ENCODE peak calls at places on chromosomes 16 and 17, in ten cellular contexts. J, G, B, E, N, D, Q, K, F and H are unnamed samples.

GRCh38 chr16:53960954-53961616 is 257.1 kb downstream of the FTO start:
- DNase-seq in J (no peak), G (no peak), B (peak; percentile 13), E (no peak), N (no peak), D (no peak), Q (no peak), K (no peak), F (no peak), H (no peak)

GRCh38 chr16:8828541-8829165 is 31.0 kb downstream of the PMM2 start:
- DNase-seq in J (no peak), G (no peak), B (no peak), E (no peak), N (no peak), D (no peak), Q (no peak), K (no peak), F (no peak), H (no peak)

GRCh38 chr17:4530799-4531730 is 24.1 kb downstream of the MYBBP1A start:
- DNase-seq in J (no peak), G (no peak), B (no peak), E (no peak), N (no peak), D (peak; percentile 64), Q (no peak), K (no peak), F (no peak), H (no peak)

GRCh38 chr17:1942666-1943431 is 82.3 kb downstream of the RTN4RL1 start:
- DNase-seq in J (no peak), G (no peak), B (no peak), E (no peak), N (no peak), D (no peak), Q (no peak), K (no peak), F (no peak), H (no peak)

GRCh38 chr16:70687172-70687531 is 1.3 kb upstream of the MTSS2 start:
- DNase-seq in J (peak; percentile 63), G (no peak), B (no peak), E (no peak), N (no peak), D (peak; percentile 32), Q (no peak), K (no peak), F (no peak), H (no peak)

GRCh38 chr17:48488548-48489106 is 42.2 kb downstream of the HOXB1 start:
- DNase-seq in J (no peak), G (no peak), B (peak; percentile 31), E (no peak), N (no peak), D (no peak), Q (no peak), K (no peak), F (no peak), H (peak; percentile 42)

GRCh38 chr16:65875362-65876199 is 490.9 kb upstream of the CDH5 start:
- DNase-seq in J (no peak), G (no peak), B (no peak), E (no peak), N (no peak), D (no peak), Q (peak; percentile 55), K (no peak), F (no peak), H (no peak)

GRCh38 chr16:11396241-11397048 is 51.2 kb downstream of the RMI2 start:
- DNase-seq in J (peak; percentile 87), G (peak; percentile 83), B (peak; percentile 86), E (peak; percentile 87), N (peak; percentile 76), D (peak; percentile 80), Q (peak; percentile 87), K (peak; percentile 82), F (peak; percentile 63), H (peak; percentile 88)

GRCh38 chr17:78946631-78947030 is 21.4 kb upstream of the TIMP2 start:
- DNase-seq in J (no peak), G (no peak), B (no peak), E (no peak), N (no peak), D (no peak), Q (no peak), K (no peak), F (no peak), H (no peak)

GRCh38 chr17:30290696-30291570 is 811 bp downstream of the BLMH start:
- DNase-seq in J (no peak), G (peak; percentile 60), B (peak; percentile 60), E (peak; percentile 23), N (peak; percentile 50), D (peak; percentile 52), Q (peak; percentile 79), K (peak; percentile 45), F (peak; percentile 20), H (peak; percentile 52)

GRCh38 chr17:16513858-16514257 is 21.9 kb upstream of the LRRC75A start:
- DNase-seq in J (no peak), G (no peak), B (no peak), E (no peak), N (no peak), D (no peak), Q (no peak), K (no peak), F (no peak), H (no peak)

GRCh38 chr17:27326051-27326450 is 32.1 kb downstream of the WSB1 start:
- DNase-seq in J (no peak), G (no peak), B (no peak), E (no peak), N (no peak), D (no peak), Q (no peak), K (no peak), F (no peak), H (no peak)

GRCh38 chr17:58232707-58233156 is 5.7 kb upstream of the LPO start:
- DNase-seq in J (no peak), G (no peak), B (no peak), E (no peak), N (no peak), D (no peak), Q (no peak), K (no peak), F (no peak), H (no peak)

GRCh38 chr17:11511696-11512095 is 86.6 kb upstream of the DNAH9 start:
- DNase-seq in J (no peak), G (no peak), B (peak; percentile 65), E (no peak), N (peak; percentile 42), D (no peak), Q (no peak), K (no peak), F (no peak), H (no peak)

GRCh38 chr17:18859256-18859655 is 1.3 kb downstream of the PRPSAP2 start:
- DNase-seq in J (no peak), G (peak; percentile 11), B (peak; percentile 28), E (no peak), N (no peak), D (no peak), Q (peak; percentile 33), K (no peak), F (no peak), H (no peak)

GRCh38 chr17:4948997-4949320 is 629 bp upstream of the PFN1 start:
- DNase-seq in J (peak; percentile 96), G (peak; percentile 86), B (peak; percentile 97), E (peak; percentile 60), N (peak; percentile 83), D (peak; percentile 92), Q (peak; percentile 95), K (peak; percentile 92), F (peak; percentile 72), H (peak; percentile 85)

DNA sequence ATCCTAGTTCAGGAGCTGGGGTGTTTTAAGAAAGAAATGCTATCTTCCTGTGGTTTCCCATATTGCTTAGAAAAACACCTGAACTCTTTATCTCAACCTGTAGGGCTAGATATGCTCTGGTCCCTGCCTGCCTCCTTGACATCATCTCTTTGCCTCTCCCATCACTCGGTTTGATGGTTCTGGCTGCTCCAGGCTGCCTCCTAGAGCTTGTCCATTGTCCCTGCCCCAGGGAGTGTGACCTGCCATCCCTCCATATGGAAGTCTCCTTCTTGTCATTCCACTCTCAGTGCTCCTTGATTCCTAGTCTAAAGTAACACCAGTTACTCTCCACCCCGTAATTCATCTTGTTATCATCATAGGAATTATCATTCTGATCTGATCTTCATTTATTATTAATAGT is 369.0 kb upstream of the EEF2KMT start:
- DNase-seq in J (no peak), G (no peak), B (no peak), E (no peak), N (no peak), D (no peak), Q (peak; percentile 26), K (no peak), F (no peak), H (no peak)
- TF ChIP-seq CTCF in J (no peak), G (no peak), B (no peak), E (no peak), N (no peak), D (no peak), Q (peak; percentile 20), K (no peak), F (no peak), H (no peak)

GRCh38 chr17:8991514-8992285 is 26.2 kb upstream of the PIK3R5 start:
- DNase-seq in J (no peak), G (peak; percentile 53), B (peak; percentile 84), E (peak; percentile 61), N (peak; percentile 70), D (peak; percentile 61), Q (peak; percentile 89), K (peak; percentile 61), F (peak; percentile 44), H (peak; percentile 71)
- TF ChIP-seq CTCF in J (peak; percentile 62), G (peak; percentile 37), B (peak; percentile 72), E (peak; percentile 80), N (peak; percentile 88), D (peak; percentile 81), Q (peak; percentile 89), K (peak; percentile 74), F (peak; percentile 89), H (no peak)

DNA sequence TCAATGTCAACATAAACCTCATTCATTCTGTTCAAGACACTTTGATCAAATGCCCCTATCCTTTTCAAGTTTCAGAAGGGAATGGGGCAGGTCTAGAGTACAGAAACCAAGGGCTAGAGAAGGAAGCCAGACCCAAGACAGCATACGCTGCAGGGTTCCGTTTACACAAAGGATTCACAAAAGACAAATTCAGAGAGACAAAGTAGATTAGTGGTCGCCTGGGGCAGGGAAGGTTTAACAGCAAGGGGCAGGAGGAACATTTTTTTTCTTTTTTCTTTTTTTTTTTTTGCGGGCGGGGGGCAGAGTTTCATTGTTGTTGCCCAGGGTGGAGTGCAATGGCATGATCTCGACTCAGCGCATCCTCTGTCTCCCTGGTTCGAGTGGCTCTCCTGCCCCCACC is 19.9 kb upstream of the TRAP1 start:
- DNase-seq in J (peak; percentile 4), G (no peak), B (no peak), E (no peak), N (no peak), D (no peak), Q (peak; percentile 70), K (no peak), F (no peak), H (no peak)
- TF ChIP-seq CTCF in J (no peak), G (no peak), B (no peak), E (no peak), N (no peak), D (no peak), Q (no peak), K (no peak), F (no peak), H (no peak)

DNA sequence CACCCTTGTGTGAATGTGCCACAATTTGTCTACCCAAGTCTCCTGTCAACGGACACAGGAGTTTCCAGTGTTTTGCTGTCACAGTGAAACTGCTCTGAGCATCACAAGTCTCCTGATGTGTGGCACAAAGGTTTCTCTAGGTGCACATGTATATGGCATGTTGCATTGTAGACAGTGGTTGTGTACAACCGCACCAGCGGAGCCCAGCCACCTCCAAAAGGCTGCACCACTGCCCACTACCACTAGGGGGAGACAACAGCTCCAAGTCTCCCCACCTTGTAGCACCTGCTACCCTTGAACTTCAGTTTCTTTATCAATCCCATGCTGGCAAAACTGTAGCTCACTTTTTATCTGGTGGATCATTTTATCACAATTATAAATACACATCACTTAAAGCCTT is 95.5 kb upstream of the ZNF469 start:
- DNase-seq in J (peak; percentile 18), G (peak; percentile 51), B (no peak), E (no peak), N (no peak), D (no peak), Q (no peak), K (peak; percentile 48), F (no peak), H (peak; percentile 86)
- TF ChIP-seq CTCF in J (no peak), G (peak; percentile 68), B (peak; percentile 23), E (peak; percentile 33), N (peak; percentile 80), D (peak; percentile 22), Q (peak; percentile 47), K (peak; percentile 89), F (peak; percentile 28), H (peak; percentile 98)